ENCODE peak calls at places on chromosomes 6 and 20, in four cellular contexts. W is heart left ventricle, P is AG04450, C is astrocyte of the spinal cord. T is an unnamed sample.

GRCh38 chr6:90502866-90503407 is 83.9 kb downstream of the MAP3K7 start:
- DNase-seq in W (no peak), P (no peak), C (no peak), T (peak; percentile 17)

GRCh38 chr20:19661717-19662637 is 96.1 kb upstream of the RIN2 start:
- DNase-seq in W (peak; percentile 40), P (peak; percentile 42), C (peak; percentile 82), T (peak; percentile 89)

GRCh38 chr20:59010995-59011873 is 4.2 kb upstream of the CTSZ start:
- DNase-seq in W (peak; percentile 44), P (peak; percentile 23), C (peak; percentile 92), T (peak; percentile 89)

GRCh38 chr20:41047975-41048305 is 19.3 kb downstream of the TOP1 start:
- DNase-seq in W (no peak), P (no peak), C (peak; percentile 51), T (peak; percentile 47)

GRCh38 chr20:7031222-7031621 is 263.7 kb downstream of the BMP2 start:
- DNase-seq in W (no peak), P (no peak), C (peak; percentile 5), T (peak; percentile 52)

GRCh38 chr20:62529916-62530642 is 54.3 kb upstream of the GATA5 start:
- DNase-seq in W (no peak), P (no peak), C (no peak), T (no peak)

GRCh38 chr6:19301980-19302379 is 535.2 kb upstream of the ID4 start:
- DNase-seq in W (no peak), P (no peak), C (peak; percentile 58), T (peak; percentile 20)

GRCh38 chr6:9795880-9796279 is 619.0 kb downstream of the TFAP2A start:
- DNase-seq in W (no peak), P (no peak), C (peak; percentile 11), T (peak; percentile 12)

GRCh38 chr20:2305479-2305878 is 9.7 kb downstream of the TGM3 start:
- DNase-seq in W (no peak), P (no peak), C (no peak), T (no peak)

GRCh38 chr6:55239099-55239498 is 64.8 kb downstream of the HCRTR2 start:
- DNase-seq in W (no peak), P (no peak), C (peak; percentile 18), T (peak; percentile 46)

GRCh38 chr6:43211960-43212359 is 17.3 kb downstream of the DNPH1 start:
- DNase-seq in W (no peak), P (no peak), C (no peak), T (no peak)

GRCh38 chr6:136477548-136477947 is 72.7 kb downstream of the MAP7 start:
- DNase-seq in W (no peak), P (no peak), C (no peak), T (peak; percentile 6)

GRCh38 chr6:25172819-25173218 is 106.4 kb upstream of the CARMIL1 start:
- DNase-seq in W (no peak), P (peak; percentile 78), C (peak; percentile 88), T (peak; percentile 96)

GRCh38 chr6:2579789-2580570 is 170.7 kb downstream of the MYLK4 start:
- DNase-seq in W (peak; percentile 36), P (no peak), C (no peak), T (no peak)

GRCh38 chr6:153103256-153103655 is 27.8 kb downstream of the RGS17 start:
- DNase-seq in W (peak; percentile 46), P (no peak), C (no peak), T (no peak)

GRCh38 chr6:153106021-153106420 is 25.1 kb downstream of the RGS17 start:
- DNase-seq in W (no peak), P (no peak), C (no peak), T (no peak)

GRCh38 chr6:153104220-153104619 is 26.9 kb downstream of the RGS17 start:
- DNase-seq in W (no peak), P (no peak), C (peak; percentile 23), T (no peak)

DNA sequence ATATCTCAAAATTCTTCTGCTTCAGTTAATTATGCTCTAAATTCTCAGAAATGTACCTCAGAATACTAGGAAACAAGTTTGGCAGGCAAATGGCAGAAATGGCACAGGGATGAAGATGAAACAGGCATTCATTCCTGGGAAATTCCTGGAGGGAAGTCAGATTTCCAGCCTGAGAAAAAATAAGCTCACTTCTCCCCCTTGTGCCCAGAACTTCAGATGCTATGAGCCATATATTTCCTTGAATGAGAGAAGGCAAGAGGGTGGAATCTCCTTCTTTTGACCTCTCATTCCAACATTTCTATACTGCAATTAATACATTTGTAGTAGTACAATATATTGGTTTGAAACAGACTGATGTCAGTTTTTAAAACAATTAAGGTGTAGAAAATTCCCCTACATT is 22.8 kb downstream of the RGS17 start:
- DNase-seq in W (no peak), P (no peak), C (peak; percentile 34), T (peak; percentile 50)
- TF ChIP-seq CTCF in W (no peak), P (peak; percentile 48), C (peak; percentile 49), T (peak; percentile 63)

DNA sequence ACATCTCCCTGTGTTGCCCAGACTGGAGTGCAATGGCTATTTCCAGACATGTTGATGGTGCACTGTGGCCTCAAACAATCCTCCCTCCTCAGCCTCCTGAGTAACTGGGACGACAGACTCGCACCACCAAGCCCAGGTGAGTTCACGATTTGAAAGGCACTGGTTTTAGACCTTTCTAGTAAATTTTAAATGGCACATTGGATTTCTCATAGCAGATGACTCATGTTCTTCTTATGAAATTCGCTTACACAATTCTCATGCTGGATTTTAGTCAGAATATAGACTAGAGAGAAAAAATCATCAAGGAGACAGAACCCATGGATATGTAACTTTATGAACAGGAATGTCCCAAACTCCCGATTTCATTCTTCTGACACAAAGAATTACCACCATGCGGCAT is 18.1 kb upstream of the PXDC1 start:
- DNase-seq in W (no peak), P (no peak), C (no peak), T (peak; percentile 72)
- H3K4me3 ChIP-seq in W (no peak overlapping the region), P (no peak overlapping the region), C (no peak overlapping the region), T (no peak overlapping the region)

GRCh38 chr6:27631614-27631925 is 158.7 kb upstream of the ZNF184 start:
- DNase-seq in W (no peak), P (no peak), C (no peak), T (no peak)

GRCh38 chr6:27630727-27631613 is 158.1 kb upstream of the ZNF184 start:
- DNase-seq in W (no peak), P (no peak), C (peak; percentile 58), T (peak; percentile 73)
- TF ChIP-seq CTCF in W (no peak), P (no peak), C (peak; percentile 9), T (peak; percentile 37)

GRCh38 chr6:1376653-1377052 is 12.7 kb upstream of the FOXF2 start:
- DNase-seq in W (no peak), P (no peak), C (no peak), T (no peak)

GRCh38 chr6:1377526-1378223 is 11.7 kb upstream of the FOXF2 start:
- DNase-seq in W (no peak), P (no peak), C (no peak), T (no peak)

GRCh38 chr6:1379810-1380198 is 9.6 kb upstream of the FOXF2 start:
- DNase-seq in W (no peak), P (no peak), C (no peak), T (no peak)

GRCh38 chr6:1379026-1379809 is 10.2 kb upstream of the FOXF2 start:
- DNase-seq in W (no peak), P (no peak), C (no peak), T (no peak)

DNA sequence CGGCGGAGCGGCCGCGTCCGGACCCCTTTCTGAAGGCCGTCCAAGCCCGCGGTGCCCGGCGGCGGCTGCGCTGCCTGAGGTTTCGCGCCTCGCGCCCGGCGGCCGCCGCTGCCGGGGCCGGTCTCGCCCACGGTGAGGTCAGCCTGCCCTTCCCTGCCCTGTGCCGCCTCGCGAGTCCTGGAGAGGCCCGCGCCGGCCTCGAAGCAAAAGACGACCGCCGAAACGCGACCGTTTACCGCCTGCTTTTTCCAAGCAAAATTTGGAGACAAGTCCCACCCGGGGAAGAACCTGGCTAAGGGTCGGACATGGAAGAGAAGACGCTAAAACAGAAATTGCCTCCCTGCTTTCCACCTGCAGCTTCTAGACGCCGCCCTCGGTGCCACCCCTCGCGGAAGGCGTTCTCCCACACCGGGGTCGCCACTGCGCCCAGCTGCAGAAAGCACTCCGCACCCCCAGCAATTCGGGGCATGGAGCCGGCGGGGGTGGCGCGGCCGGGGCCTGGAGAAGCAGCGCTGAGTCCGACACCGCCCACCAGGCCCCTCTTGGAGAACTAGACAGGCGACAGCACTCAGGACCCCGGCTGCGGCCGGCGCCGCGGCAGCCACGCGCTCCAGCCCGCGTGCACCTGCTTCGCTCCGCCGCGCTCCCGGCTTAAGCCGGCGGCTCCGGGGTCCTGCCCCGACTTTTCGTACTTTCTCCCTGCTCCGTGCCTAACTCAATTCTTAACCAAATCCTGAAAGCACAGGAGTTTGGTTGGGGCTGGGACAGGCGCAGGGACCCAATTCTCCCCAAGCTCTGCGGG is 11.0 kb upstream of the FOXF2 start:
- DNase-seq in W (no peak), P (no peak), C (no peak), T (no peak)
- H3K4me3 ChIP-seq in W (peak overlapping the region; percentile 13), P (no peak overlapping the region), C (no peak overlapping the region), T (no peak overlapping the region)

GRCh38 chr6:12504325-12504966 is 212.1 kb upstream of the PHACTR1 start:
- DNase-seq in W (no peak), P (no peak), C (no peak), T (peak; percentile 34)
- TF ChIP-seq CTCF in W (no peak), P (peak; percentile 47), C (peak; percentile 46), T (peak; percentile 65)

GRCh38 chr20:63552481-63553249 is 1.3 kb upstream of the FNDC11 start:
- DNase-seq in W (no peak), P (no peak), C (no peak), T (no peak)

GRCh38 chr20:63551068-63551467 is 2.9 kb upstream of the FNDC11 start:
- DNase-seq in W (no peak), P (no peak), C (no peak), T (no peak)

GRCh38 chr20:63553933-63554290 is at the start of gene FNDC11:
- DNase-seq in W (peak; percentile 64), P (no peak), C (peak; percentile 10), T (no peak)

GRCh38 chr20:63554361-63555278 is 661 bp downstream of the FNDC11 start:
- DNase-seq in W (no peak), P (no peak), C (no peak), T (no peak)

DNA sequence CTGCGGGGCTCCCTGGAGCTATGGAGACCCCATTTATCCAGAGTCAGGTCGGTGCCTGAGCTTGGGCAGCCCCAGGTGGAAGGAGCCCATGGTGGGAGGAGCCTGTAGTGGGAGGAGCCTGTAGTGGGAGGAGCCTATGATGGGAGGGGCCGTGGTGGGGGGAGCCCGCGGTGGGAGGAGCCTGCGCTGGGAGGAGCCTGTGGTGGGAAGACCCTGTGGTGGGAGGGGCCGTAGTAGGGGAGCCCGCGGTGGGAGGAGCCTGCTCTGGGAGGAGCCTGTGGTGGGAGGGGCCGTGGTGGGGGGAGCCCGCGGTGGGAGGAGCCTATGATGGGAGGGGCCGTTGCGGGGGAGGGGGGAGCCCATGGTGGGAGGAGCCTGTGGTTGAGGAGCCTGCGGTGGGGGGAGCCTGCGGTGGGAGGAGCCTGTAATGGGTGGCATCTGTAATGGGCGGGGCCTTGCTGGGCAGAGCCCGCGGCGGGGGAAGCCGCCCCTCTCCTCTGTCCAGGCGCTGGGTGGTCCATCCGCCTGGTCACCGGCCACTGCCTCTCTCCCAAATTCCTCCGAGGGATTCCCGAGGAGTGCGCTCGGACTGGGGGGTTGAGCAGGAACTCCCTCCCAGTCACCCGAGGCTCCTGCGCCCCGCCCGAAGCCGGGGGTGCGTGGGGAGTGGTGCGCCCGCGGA is 567 bp upstream of the FNDC11 start:
- DNase-seq in W (peak; percentile 78), P (peak; percentile 66), C (peak; percentile 84), T (peak; percentile 85)
- H3K4me3 ChIP-seq in W (peak overlapping the region; percentile 32), P (peak overlapping the region; percentile 56), C (peak overlapping the region; percentile 47), T (peak overlapping the region; percentile 56)